ENCODE peak calls at places on chromosomes 5 and 9, in nine cellular contexts. C is NCI-H345; K is naive thymus-derived CD8-positive, alpha-beta T cell; Q is RWPE2; Y is HuH-7; Z is fibroblast of pulmonary artery; P is stromal cell of bone marrow; U is upper lobe of left lung; A is chondrocyte. L is an unnamed sample.

GRCh38 chr9:107539427-107540154 is 50.0 kb upstream of the KLF4 start:
- DNase-seq in U (no peak), Z (peak; percentile 3), Y (peak; percentile 61), K (no peak), P (no peak), C (no peak), Q (no peak), A (no peak), L (peak; percentile 69)

GRCh38 chr9:93645149-93645889 is 68.9 kb downstream of the PHF2 start:
- DNase-seq in K (no peak), Z (no peak), C (no peak), U (peak; percentile 48), P (no peak), A (peak; percentile 83), Y (no peak), Q (peak; percentile 45), L (peak; percentile 54)

GRCh38 chr9:79360387-79361347 is 211.1 kb upstream of the TLE4 start:
- DNase-seq in P (no peak), Z (peak; percentile 31), C (peak; percentile 74), K (no peak), Q (no peak), A (no peak), Y (no peak), U (no peak), L (no peak)

GRCh38 chr5:123700624-123701023 is 188.6 kb downstream of the CSNK1G3 start:
- DNase-seq in Q (no peak), P (peak; percentile 96), K (no peak), U (no peak), C (no peak), Z (peak; percentile 99), Y (no peak), A (no peak), L (no peak)

GRCh38 chr5:6767481-6768063 is 54.3 kb downstream of the TENT4A start:
- DNase-seq in U (no peak), Z (no peak), C (no peak), Q (peak; percentile 64), K (no peak), P (no peak), Y (no peak), A (no peak), L (no peak)

GRCh38 chr5:168885324-168886120 is 306.4 kb upstream of the PANK3 start:
- DNase-seq in C (no peak), Q (no peak), P (no peak), K (no peak), Z (no peak), U (peak; percentile 21), A (no peak), Y (no peak), L (no peak)

GRCh38 chr5:35202319-35203111 is 27.8 kb downstream of the PRLR start:
- DNase-seq in A (no peak), Y (peak; percentile 84), U (no peak), P (no peak), C (no peak), Q (no peak), Z (peak; percentile 61), K (peak; percentile 9), L (no peak)

GRCh38 chr9:26744362-26744965 is 148.1 kb downstream of the CAAP1 start:
- DNase-seq in Q (no peak), P (no peak), A (no peak), C (peak; percentile 5), Y (no peak), K (no peak), Z (peak; percentile 50), U (no peak), L (no peak)

GRCh38 chr9:123265833-123266232 is 2.6 kb downstream of the STRBP start:
- DNase-seq in Z (no peak), P (no peak), C (no peak), U (no peak), A (no peak), K (no peak), Y (no peak), Q (no peak), L (no peak)

GRCh38 chr9:113808391-113809191 is 67.5 kb upstream of the ZNF618 start:
- DNase-seq in A (no peak), Y (no peak), Q (no peak), P (peak; percentile 78), U (no peak), K (no peak), C (no peak), Z (peak; percentile 89), L (no peak)

GRCh38 chr5:181259283-181259682 is 1.7 kb downstream of the TRIM52 start:
- DNase-seq in Q (no peak), U (no peak), Z (no peak), Y (no peak), C (no peak), P (no peak), K (no peak), A (no peak), L (no peak)

GRCh38 chr5:135213466-135214239 is 179.6 kb upstream of the PITX1 start:
- DNase-seq in Q (no peak), K (no peak), U (no peak), P (no peak), C (no peak), Y (no peak), A (peak; percentile 61), Z (no peak), L (peak; percentile 56)

GRCh38 chr5:53681079-53681478 is 120.6 kb downstream of the NDUFS4 start:
- DNase-seq in A (no peak), U (no peak), C (no peak), P (no peak), Q (no peak), Y (no peak), K (no peak), Z (no peak), L (no peak)

GRCh38 chr5:146548781-146549449 is 32.9 kb upstream of the GPR151 start:
- DNase-seq in Y (no peak), P (no peak), Z (no peak), U (no peak), K (no peak), A (no peak), C (no peak), Q (no peak), L (no peak)

GRCh38 chr5:133487093-133487492 is 125.2 kb downstream of the FSTL4 start:
- DNase-seq in K (no peak), P (no peak), C (no peak), A (no peak), Q (no peak), Z (no peak), U (no peak), Y (no peak), L (no peak)

GRCh38 chr9:129852575-129852974 is 17.3 kb downstream of the USP20 start:
- DNase-seq in U (no peak), A (no peak), P (no peak), Y (no peak), K (no peak), Q (no peak), Z (no peak), C (no peak), L (no peak)

GRCh38 chr5:123093279-123094226 is 4.5 kb downstream of the PRDM6 start:
- DNase-seq in Q (no peak), K (no peak), Z (no peak), U (peak; percentile 1), A (no peak), Y (no peak), P (no peak), C (no peak), L (peak; percentile 69)

GRCh38 chr5:172877496-172878260 is 43.6 kb downstream of the ERGIC1 start:
- DNase-seq in Q (no peak), P (no peak), C (no peak), A (no peak), Z (no peak), K (no peak), U (no peak), Y (no peak), L (no peak)

GRCh38 chr9:137053944-137054931 is at the start of gene ENTPD2:
- DNase-seq in A (no peak), Q (no peak), Z (no peak), P (no peak), U (peak; percentile 93), K (no peak), Y (peak; percentile 87), C (peak; percentile 89), L (no peak)

GRCh38 chr9:27771803-27772545 is 198.7 kb upstream of the C9orf72 start:
- DNase-seq in C (peak; percentile 61), P (no peak), U (no peak), K (no peak), Z (peak; percentile 85), A (no peak), Y (no peak), Q (no peak), L (no peak)

GRCh38 chr9:105969672-105970071 is 275.3 kb downstream of the TMEM38B start:
- DNase-seq in Q (no peak), Z (no peak), A (no peak), K (no peak), C (no peak), Y (no peak), P (no peak), U (no peak), L (no peak)

GRCh38 chr5:14410068-14410941 is 171.3 kb upstream of the OTULINL start:
- DNase-seq in C (no peak), Q (no peak), Z (peak; percentile 48), P (no peak), Y (no peak), K (no peak), U (no peak), A (no peak), L (no peak)

GRCh38 chr9:133477992-133478850 is 678 bp downstream of the SLC2A6 start:
- DNase-seq in Z (peak; percentile 51), Q (no peak), Y (no peak), P (no peak), A (peak; percentile 78), C (no peak), U (no peak), K (no peak), L (no peak)

GRCh38 chr9:111622626-111623025 is 8.5 kb upstream of the DNAJC25 start:
- DNase-seq in K (no peak), U (no peak), Z (peak; percentile 88), P (peak; percentile 81), C (no peak), A (no peak), Q (no peak), Y (no peak), L (no peak)

GRCh38 chr9:89386206-89386605 is 67.9 kb downstream of the SECISBP2 start:
- DNase-seq in Z (no peak), Y (no peak), U (peak; percentile 33), P (no peak), C (no peak), A (no peak), K (no peak), Q (no peak), L (no peak)

GRCh38 chr5:14750712-14751111 is 86.2 kb downstream of the OTULIN start:
- DNase-seq in U (no peak), K (no peak), Q (no peak), Z (no peak), P (no peak), Y (no peak), C (no peak), A (no peak), L (no peak)

GRCh38 chr5:174531782-174532191 is 192.6 kb upstream of the MSX2 start:
- DNase-seq in U (no peak), Z (no peak), Y (no peak), P (no peak), K (no peak), Q (no peak), A (no peak), C (no peak), L (no peak)

GRCh38 chr9:86690034-86690433 is 257.3 kb downstream of the GAS1 start:
- DNase-seq in C (no peak), P (no peak), U (no peak), A (no peak), Z (no peak), K (no peak), Y (no peak), Q (no peak), L (no peak)

GRCh38 chr9:122348791-122349190 is 22.0 kb upstream of the PTGS1 start:
- DNase-seq in C (no peak), Y (no peak), K (no peak), Q (no peak), P (no peak), A (no peak), U (no peak), Z (no peak), L (no peak)